ENCODE peak calls at places on chromosomes 13 and 19, in six cellular contexts. Z is IMR-90, F is heart right ventricle, W is right atrium auricular region, Q is mammary epithelial cell, K is endothelial cell of umbilical vein. T is an unnamed sample.

GRCh38 chr13:83880275-83881027 is 1.8 kb downstream of the SLITRK1 start:
- DNase-seq in Q (no peak), Z (no peak), K (no peak), F (no peak), W (no peak), T (no peak)

GRCh38 chr13:34025746-34026145 is 207.8 kb downstream of the RFC3 start:
- DNase-seq in W (no peak), K (peak; percentile 57), F (no peak), Z (peak; percentile 8), Q (peak; percentile 65), T (no peak)

GRCh38 chr13:31166591-31166990 is 4.9 kb upstream of the HSPH1 start:
- DNase-seq in Z (peak; percentile 67), Q (peak; percentile 26), W (no peak), K (no peak), F (no peak), T (no peak)

GRCh38 chr19:37997911-37998344 is 90.9 kb downstream of the SIPA1L3 start:
- DNase-seq in F (no peak), W (no peak), Z (peak; percentile 97), K (peak; percentile 83), Q (peak; percentile 91), T (no peak)

GRCh38 chr13:51315658-51316057 is 23.8 kb upstream of the SERPINE3 start:
- DNase-seq in K (no peak), Q (no peak), F (no peak), Z (no peak), W (no peak), T (no peak)

GRCh38 chr19:19214892-19215291 is 3.1 kb downstream of the NCAN start:
- DNase-seq in W (no peak), F (peak; percentile 31), K (peak; percentile 50), Z (peak; percentile 39), Q (no peak), T (no peak)

GRCh38 chr19:42075364-42075615 is 676 bp upstream of the ZNF574 start:
- DNase-seq in Z (no peak), W (no peak), Q (no peak), F (no peak), K (no peak), T (no peak)

GRCh38 chr13:26971990-26972888 is 199.4 kb downstream of the USP12 start:
- DNase-seq in W (no peak), Q (peak; percentile 34), K (no peak), F (no peak), Z (peak; percentile 20), T (no peak)

GRCh38 chr13:92745233-92745632 is 481.4 kb upstream of the GPC6 start:
- DNase-seq in Z (no peak), F (no peak), K (no peak), W (no peak), Q (peak; percentile 53), T (no peak)

GRCh38 chr13:94711561-94712286 is 621 bp downstream of the SOX21 start:
- DNase-seq in Q (peak; percentile 37), K (peak; percentile 45), Z (no peak), W (no peak), F (no peak), T (no peak)

GRCh38 chr19:2462635-2463421 is 6.1 kb upstream of the LMNB2 start:
- DNase-seq in F (peak; percentile 93), Q (peak; percentile 92), K (peak; percentile 88), W (peak; percentile 86), Z (peak; percentile 96), T (peak; percentile 38)

GRCh38 chr13:88005188-88005587 is 334.0 kb downstream of the SLITRK5 start:
- DNase-seq in W (no peak), Z (no peak), K (no peak), F (no peak), Q (no peak), T (no peak)

GRCh38 chr19:7999376-7999775 is 6.1 kb downstream of the ELAVL1 start:
- DNase-seq in K (no peak), F (no peak), Q (no peak), Z (no peak), W (no peak), T (no peak)

GRCh38 chr19:6718741-6719539 is 1.5 kb downstream of the C3 start:
- DNase-seq in K (no peak), W (no peak), F (no peak), Z (no peak), Q (peak; percentile 23), T (no peak)

GRCh38 chr13:78032132-78032531 is 113.5 kb upstream of the EDNRB start:
- DNase-seq in K (peak; percentile 96), Q (no peak), Z (no peak), W (no peak), F (no peak), T (no peak)

GRCh38 chr19:29714953-29715694 is at the start of gene C19orf12:
- DNase-seq in K (peak; percentile 25), Q (peak; percentile 38), W (no peak), Z (peak; percentile 23), F (peak; percentile 53), T (no peak)

GRCh38 chr13:27403252-27403678 is 21.2 kb upstream of the GTF3A start:
- DNase-seq in F (no peak), K (no peak), Z (peak; percentile 65), Q (peak; percentile 28), W (no peak), T (no peak)

GRCh38 chr13:93216122-93216521 is 10.5 kb upstream of the GPC6 start:
- DNase-seq in F (no peak), K (no peak), Z (no peak), Q (no peak), W (no peak), T (no peak)

DNA sequence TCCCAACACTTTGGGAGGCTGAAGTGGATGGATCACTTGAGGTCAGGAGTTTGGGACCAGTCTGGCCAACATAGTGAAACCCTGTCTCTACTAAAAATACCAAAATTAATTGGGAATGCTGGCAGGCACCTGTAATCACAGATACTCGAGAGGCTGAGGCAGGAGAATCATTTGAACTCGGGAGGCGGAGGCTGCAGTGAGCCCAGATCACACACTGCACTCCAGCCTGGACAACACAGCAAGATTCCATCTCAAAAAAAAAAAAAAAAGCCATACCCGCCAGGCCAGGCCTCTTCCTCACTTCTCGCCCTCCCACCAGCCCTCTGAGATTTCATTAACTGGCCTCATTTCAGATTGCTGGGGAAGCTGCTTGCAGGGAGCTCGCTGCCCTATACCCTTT is 7.7 kb upstream of the RELB start:
- DNase-seq in Z (no peak), F (no peak), W (no peak), K (no peak), Q (no peak), T (no peak)
- H3K36me3 ChIP-seq in Z (peaks cover 41% of the 10 kb centered on the region), F (peaks cover 18% of the 10 kb centered on the region), W (peaks cover 37% of the 10 kb centered on the region), K (no peaks in the 10 kb centered on the region), Q (no peaks in the 10 kb centered on the region), T (peaks cover 27% of the 10 kb centered on the region)

GRCh38 chr13:73941752-73942151 is 192.5 kb downstream of the KLF12 start:
- DNase-seq in K (no peak), W (no peak), Z (no peak), Q (no peak), F (no peak), T (no peak)
- H3K4me3 ChIP-seq in K (no peak overlapping the region), W (no peak overlapping the region), Z (no peak overlapping the region), Q (no peak overlapping the region), F (no peak overlapping the region), T (no peak overlapping the region)

GRCh38 chr13:48532473-48533206 is at the start of gene RCBTB2:
- DNase-seq in Z (peak; percentile 96), W (peak; percentile 98), F (peak; percentile 98), Q (peak; percentile 95), K (peak; percentile 99), T (peak; percentile 93)
- H3K27ac ChIP-seq in Z (peak within 1 kb of the TSS; percentile 96), W (peak within 1 kb of the TSS; percentile 98), F (peak within 1 kb of the TSS; percentile 99), Q (peak within 1 kb of the TSS; percentile 87), K (peak within 1 kb of the TSS; percentile 73), T (peak within 1 kb of the TSS; percentile 96)

GRCh38 chr13:32222046-32222676 is 93.0 kb downstream of the ZAR1L start:
- DNase-seq in F (no peak), W (no peak), Q (no peak), K (no peak), Z (no peak), T (no peak)
- H3K36me3 ChIP-seq in F (peaks cover 37% of the 10 kb centered on the region), W (peaks cover 55% of the 10 kb centered on the region), Q (no peaks in the 10 kb centered on the region), K (no peaks in the 10 kb centered on the region), Z (peaks cover 8% of the 10 kb centered on the region), T (peaks cover 4% of the 10 kb centered on the region)

GRCh38 chr13:80921971-80922370 is 581.0 kb upstream of the SPRY2 start:
- DNase-seq in Z (no peak), F (no peak), Q (no peak), W (no peak), K (no peak), T (no peak)
- H3K4me3 ChIP-seq in Z (no peak overlapping the region), F (no peak overlapping the region), Q (no peak overlapping the region), W (no peak overlapping the region), K (no peak overlapping the region), T (no peak overlapping the region)